ENCODE peak calls at places on chromosome 15, in seven cellular contexts. S is AG04449; Y is KBM-7; M is T-cell; U is fibroblast of villous mesenchyme; J is naive thymus-derived CD4-positive, alpha-beta T cell; V is psoas muscle. B is an unnamed sample.

GRCh38 chr15:82833283-82833682 is 23.9 kb downstream of the WHAMM start:
- DNase-seq in J (no peak), M (no peak), U (no peak), Y (no peak), S (no peak), V (no peak), B (no peak)

GRCh38 chr15:80309769-80310384 is 57.9 kb upstream of the CTXND1 start:
- DNase-seq in S (peak), U (peak), J (no peak), Y (peak), V (no peak), M (no peak), B (peak)

GRCh38 chr15:78850352-78850751 is 22.3 kb upstream of the MORF4L1 start:
- DNase-seq in U (no peak), Y (no peak), V (no peak), S (no peak), M (no peak), J (no peak), B (no peak)

GRCh38 chr15:82750831-82751181 is 41.1 kb upstream of the AP3B2 start:
- DNase-seq in U (no peak), S (no peak), J (no peak), M (peak), Y (no peak), V (peak), B (peak)

GRCh38 chr15:94105760-94106159 is 125.6 kb upstream of the MCTP2 start:
- DNase-seq in Y (no peak), J (no peak), M (no peak), S (no peak), V (no peak), U (peak), B (no peak)

GRCh38 chr15:40590635-40591105 is 3.4 kb upstream of the KNL1 start:
- DNase-seq in M (no peak), S (no peak), J (no peak), Y (no peak), U (peak), V (no peak), B (no peak)

GRCh38 chr15:93048759-93049161 is 40.3 kb downstream of the RGMA start:
- DNase-seq in V (no peak), Y (no peak), J (no peak), S (no peak), U (no peak), M (no peak), B (peak)

GRCh38 chr15:90553248-90553745 is 23.6 kb downstream of the CRTC3 start:
- DNase-seq in M (no peak), J (no peak), U (peak), Y (no peak), V (no peak), S (peak), B (no peak)

GRCh38 chr15:87498545-87498944 is 758.0 kb downstream of the NTRK3 start:
- DNase-seq in V (no peak), J (no peak), S (peak), U (peak), Y (no peak), M (no peak), B (no peak)

GRCh38 chr15:75202251-75203016 is 752 bp downstream of the C15orf39 start:
- DNase-seq in V (peak), M (peak), J (peak), Y (peak), U (peak), S (peak), B (peak)

GRCh38 chr15:92810418-92811138 is 89.5 kb upstream of the CHD2 start:
- DNase-seq in J (no peak), Y (peak), M (no peak), V (peak), S (no peak), U (peak), B (peak)

GRCh38 chr15:90086868-90087268 is 15.4 kb downstream of the IDH2 start:
- DNase-seq in U (peak), J (peak), S (no peak), Y (peak), M (peak), V (peak), B (peak)

GRCh38 chr15:92625297-92625980 is 30.1 kb downstream of the FAM174B start:
- DNase-seq in S (no peak), J (no peak), U (peak), Y (no peak), M (no peak), V (no peak), B (peak)

GRCh38 chr15:37940886-37941285 is 6.4 kb downstream of the TMCO5A start:
- DNase-seq in Y (no peak), J (no peak), S (no peak), V (no peak), M (no peak), U (no peak), B (no peak)

GRCh38 chr15:41462396-41462795 is 31.3 kb upstream of the ITPKA start:
- DNase-seq in J (no peak), M (no peak), U (peak), S (no peak), Y (peak), V (no peak), B (no peak)

GRCh38 chr15:91265431-91265940 is 165.4 kb downstream of the SV2B start:
- DNase-seq in Y (peak), J (no peak), S (no peak), U (no peak), M (no peak), V (no peak), B (no peak)

GRCh38 chr15:67117356-67117755 is 52.0 kb downstream of the SMAD3 start:
- DNase-seq in M (no peak), Y (no peak), U (peak), S (no peak), V (no peak), J (no peak), B (no peak)

GRCh38 chr15:92460023-92460422 is 66.3 kb downstream of the ST8SIA2 start:
- DNase-seq in Y (no peak), M (no peak), J (no peak), S (no peak), U (no peak), V (no peak), B (no peak)

GRCh38 chr15:56428821-56429458 is 36.0 kb downstream of the MNS1 start:
- DNase-seq in Y (peak), S (no peak), V (no peak), M (no peak), U (peak), J (peak), B (no peak)

GRCh38 chr15:61062268-61062667 is 166.8 kb downstream of the RORA start:
- DNase-seq in V (peak), J (no peak), U (no peak), S (no peak), M (no peak), Y (no peak), B (no peak)

GRCh38 chr15:83955806-83956265 is 279.7 kb upstream of the GOLGA6L4 start:
- DNase-seq in U (no peak), Y (no peak), V (no peak), M (no peak), J (no peak), S (no peak), B (no peak)

GRCh38 chr15:41957021-41957897 is 15.1 kb downstream of the EHD4 start:
- DNase-seq in M (no peak), J (no peak), S (no peak), U (peak), Y (no peak), V (no peak), B (no peak)

GRCh38 chr15:69321041-69321554 is 22.4 kb downstream of the PAQR5 start:
- DNase-seq in Y (peak), S (no peak), J (no peak), V (no peak), U (peak), M (no peak), B (no peak)

GRCh38 chr15:45401665-45402161 is 23.4 kb upstream of the GATM start:
- DNase-seq in S (no peak), V (no peak), Y (no peak), M (no peak), U (no peak), J (no peak), B (no peak)

GRCh38 chr15:42457445-42458442 is 33.2 kb downstream of the ZNF106 start:
- DNase-seq in J (no peak), S (peak), M (no peak), U (peak), Y (no peak), V (peak), B (peak)

GRCh38 chr15:39291690-39292089 is 289.2 kb upstream of the THBS1 start:
- DNase-seq in Y (no peak), U (no peak), V (no peak), M (no peak), J (no peak), S (no peak), B (no peak)

GRCh38 chr15:74565381-74566085 is 24.5 kb downstream of the ARID3B start:
- DNase-seq in J (no peak), U (no peak), M (no peak), S (no peak), V (no peak), Y (no peak), B (no peak)

GRCh38 chr15:99909914-99910313 is 176.7 kb upstream of the LYSMD4 start:
- DNase-seq in U (peak), S (no peak), V (no peak), M (no peak), J (no peak), Y (peak), B (no peak)

GRCh38 chr15:97961067-97961954 is 808 bp downstream of the ARRDC4 start:
- DNase-seq in S (no peak), Y (peak), V (peak), U (peak), M (no peak), J (peak), B (peak)

GRCh38 chr15:77419050-77419835 is 661 bp downstream of the PEAK1 start:
- DNase-seq in M (peak), Y (peak), J (peak), S (no peak), U (peak), V (peak), B (peak)

GRCh38 chr15:66931768-66932633 is 133.4 kb upstream of the SMAD3 start:
- DNase-seq in S (no peak), J (no peak), U (peak), M (no peak), V (no peak), Y (no peak), B (peak)

GRCh38 chr15:60790641-60791040 is 311.7 kb upstream of the ICE2 start:
- DNase-seq in S (no peak), U (no peak), V (no peak), J (no peak), Y (no peak), M (no peak), B (no peak)

GRCh38 chr15:41828747-41829270 is 917 bp downstream of the JMJD7 start:
- DNase-seq in S (no peak), J (no peak), U (no peak), M (no peak), V (no peak), Y (no peak), B (no peak)

GRCh38 chr15:100572362-100572983 is 29.5 kb downstream of the LINS1 start:
- DNase-seq in V (no peak), S (no peak), U (peak), J (peak), Y (peak), M (no peak), B (no peak)

GRCh38 chr15:94269954-94270353 is 38.6 kb downstream of the MCTP2 start:
- DNase-seq in V (no peak), J (no peak), Y (no peak), M (no peak), U (no peak), S (no peak), B (no peak)

GRCh38 chr15:85583404-85584390 is 203.3 kb downstream of the AKAP13 start:
- DNase-seq in Y (no peak), S (no peak), J (no peak), U (no peak), M (no peak), V (peak), B (no peak)

GRCh38 chr15:29822100-29822684 is at the start of gene TJP1:
- DNase-seq in J (no peak), M (no peak), V (peak), Y (no peak), U (peak), S (no peak), B (peak)

GRCh38 chr15:96337354-96337990 is 7.0 kb downstream of the NR2F2 start:
- DNase-seq in U (no peak), Y (no peak), V (no peak), M (no peak), S (no peak), J (no peak), B (no peak)

GRCh38 chr15:33641069-33641468 is 327.2 kb upstream of the CHRM5 start:
- DNase-seq in Y (no peak), S (no peak), M (no peak), U (no peak), V (no peak), J (no peak), B (no peak)

B was measured in MG63.